ENCODE peak calls at places on chromosome 9, in five cellular contexts. X is K562, A is H1, Q is HepG2, W is GM12891. C is an unnamed sample.

GRCh38 chr9:36191290-36191645 is 547 bp downstream of the CLTA start:
- DNase-seq in X (no peak), Q (no peak), A (no peak), W (no peak), C (no peak)

GRCh38 chr9:6968271-6968670 is 210.5 kb downstream of the KDM4C start:
- DNase-seq in W (no peak), Q (no peak), A (no peak), X (no peak), C (no peak)

GRCh38 chr9:82188817-82189216 is 200.2 kb downstream of the SPATA31D1 start:
- DNase-seq in A (no peak), X (no peak), Q (no peak), W (no peak), C (no peak)

GRCh38 chr9:98329281-98329680 is 73.8 kb upstream of the TBC1D2 start:
- DNase-seq in X (no peak), W (no peak), Q (no peak), A (no peak), C (no peak)

GRCh38 chr9:112913326-112913725 is 22.6 kb upstream of the SLC46A2 start:
- DNase-seq in A (no peak), Q (no peak), X (no peak), W (no peak), C (no peak)

GRCh38 chr9:113309204-113309813 is 6.1 kb upstream of the RNF183 start:
- DNase-seq in W (no peak), Q (peak), A (no peak), X (peak), C (no peak)

GRCh38 chr9:79809931-79810330 is 238.2 kb downstream of the TLE4 start:
- DNase-seq in X (no peak), A (no peak), W (no peak), Q (no peak), C (no peak)

GRCh38 chr9:4366649-4367330 is 66.9 kb upstream of the GLIS3 start:
- DNase-seq in Q (peak), X (peak), A (peak), W (no peak), C (no peak)

GRCh38 chr9:134303601-134304000 is 22.7 kb upstream of the RXRA start:
- DNase-seq in Q (no peak), W (no peak), X (no peak), A (no peak), C (no peak)
- TF ChIP-seq TAF1 in Q (no peak), W (no peak), X (no peak), A (no peak), C (no peak)

GRCh38 chr9:29691145-29691544 is 2117.9 kb upstream of the C9orf72 start:
- DNase-seq in W (no peak), X (no peak), Q (no peak), A (no peak), C (no peak)

DNA sequence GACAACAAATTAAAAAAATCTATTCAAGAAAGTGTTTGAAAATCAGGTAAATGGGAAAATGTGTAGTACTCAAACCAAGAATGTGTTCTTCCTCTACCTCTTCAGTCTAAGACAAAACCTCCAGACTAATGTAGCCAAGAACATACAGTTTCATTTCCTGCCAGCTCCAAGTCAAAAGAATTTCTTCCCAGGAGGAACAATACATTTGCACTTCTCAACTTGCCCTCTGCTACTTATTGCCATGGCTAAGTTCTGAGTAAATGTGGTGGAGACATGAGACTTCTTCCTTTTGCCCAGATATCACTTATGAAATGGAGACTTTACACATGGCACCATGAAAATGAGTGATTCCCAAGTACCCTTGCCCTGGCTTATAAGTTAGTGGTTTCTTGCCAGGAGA is 2112.2 kb upstream of the C9orf72 start:
- DNase-seq in A (no peak), Q (no peak), X (no peak), W (no peak), C (no peak)
- TF ChIP-seq TAF1 in A (no peak), Q (no peak), X (no peak), W (no peak), C (no peak)

GRCh38 chr9:120875954-120876841 is 790 bp downstream of the PHF19 start:
- DNase-seq in A (peak), W (peak), X (peak), Q (peak), C (peak)

GRCh38 chr9:120877276-120878034 is 467 bp upstream of the PHF19 start:
- DNase-seq in W (peak), Q (peak), X (peak), A (no peak), C (peak)

GRCh38 chr9:120876842-120877240 is at the start of gene PHF19:
- DNase-seq in W (peak), Q (peak), A (no peak), X (peak), C (peak)

GRCh38 chr9:120879421-120879820 is 2.4 kb upstream of the PHF19 start:
- DNase-seq in X (no peak), A (no peak), Q (no peak), W (no peak), C (no peak)

DNA sequence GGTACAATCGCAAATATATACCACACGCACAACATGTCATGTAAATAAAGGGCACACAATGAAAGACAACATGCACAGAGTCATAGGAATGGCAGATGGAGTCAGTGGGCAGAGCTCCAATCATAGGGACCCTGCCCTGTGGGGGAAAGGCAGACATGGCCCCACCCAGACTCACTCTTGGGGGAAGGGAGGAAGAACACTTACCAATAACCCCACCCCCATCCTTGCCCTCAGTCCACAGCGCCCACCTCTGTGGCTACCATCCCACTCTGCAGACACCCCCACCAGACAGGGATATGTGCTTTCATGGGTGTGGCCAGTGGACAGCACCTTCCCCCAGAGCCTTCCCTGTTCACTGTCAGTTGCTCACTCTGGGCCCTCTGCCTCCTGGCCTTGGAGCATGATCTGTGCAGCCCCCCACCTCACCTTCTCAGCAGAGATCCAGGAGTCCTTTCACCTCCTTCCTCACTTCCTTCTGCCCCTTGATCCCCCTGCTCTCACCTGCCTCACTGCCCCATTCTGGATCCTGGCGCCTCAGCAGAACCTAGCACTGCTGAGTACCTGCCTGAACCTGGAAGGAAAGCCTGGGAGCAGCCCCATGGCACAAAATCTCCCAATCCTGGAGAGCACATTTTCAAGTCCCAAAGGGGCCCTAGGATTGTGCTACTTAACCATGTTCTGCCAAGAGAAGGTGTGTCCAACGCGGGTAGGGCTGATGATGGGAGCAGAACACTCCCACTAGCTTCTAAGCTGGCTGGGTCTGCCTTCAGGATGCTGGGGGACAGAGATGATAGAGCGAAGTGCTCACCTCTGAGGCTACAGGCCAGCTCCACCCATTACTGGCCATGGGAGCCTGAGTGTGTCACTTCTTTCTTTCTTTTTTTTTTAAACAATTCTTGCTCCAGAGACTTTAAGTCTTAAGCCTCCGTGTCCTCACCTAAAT is 1.5 kb upstream of the PHF19 start:
- DNase-seq in X (peak), W (no peak), Q (no peak), A (no peak), C (no peak)
- TF ChIP-seq TAF1 in X (no peak), W (no peak), Q (no peak), A (no peak), C (peak)

GRCh38 chr9:131395745-131396479 is 2.0 kb downstream of the PRRC2B start:
- DNase-seq in X (peak), W (no peak), Q (no peak), A (no peak), C (no peak)

GRCh38 chr9:131396626-131397025 is 2.7 kb downstream of the PRRC2B start:
- DNase-seq in W (no peak), Q (no peak), A (no peak), X (peak), C (no peak)

GRCh38 chr9:131399972-131400371 is 6.1 kb downstream of the PRRC2B start:
- DNase-seq in Q (no peak), A (no peak), X (peak), W (no peak), C (no peak)

GRCh38 chr9:131397100-131397790 is 3.4 kb downstream of the PRRC2B start:
- DNase-seq in A (no peak), W (no peak), X (peak), Q (no peak), C (no peak)

DNA sequence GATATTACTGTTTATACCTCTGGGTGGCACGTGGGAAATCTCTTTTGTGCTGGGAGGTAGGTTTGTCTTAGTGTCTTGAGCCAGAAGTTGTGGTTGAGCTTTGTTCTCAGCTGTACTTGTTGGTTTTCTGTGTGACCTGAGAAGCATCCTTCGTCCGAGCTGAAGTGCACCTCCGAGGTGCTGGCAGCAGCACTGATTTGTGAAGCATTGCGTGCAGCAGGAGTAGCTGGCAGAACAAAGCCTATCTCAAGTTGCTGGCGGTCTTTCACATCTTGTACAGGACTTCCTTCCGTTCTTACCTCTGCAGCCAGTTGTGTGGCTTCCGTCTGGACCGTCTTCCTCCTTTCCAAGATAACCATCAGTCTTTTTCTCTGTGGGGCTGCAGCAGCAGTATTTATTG is 4.3 kb downstream of the PRRC2B start:
- DNase-seq in Q (no peak), X (peak), W (peak), A (no peak), C (no peak)
- TF ChIP-seq TAF1 in Q (no peak), X (no peak), W (no peak), A (no peak), C (no peak)

DNA sequence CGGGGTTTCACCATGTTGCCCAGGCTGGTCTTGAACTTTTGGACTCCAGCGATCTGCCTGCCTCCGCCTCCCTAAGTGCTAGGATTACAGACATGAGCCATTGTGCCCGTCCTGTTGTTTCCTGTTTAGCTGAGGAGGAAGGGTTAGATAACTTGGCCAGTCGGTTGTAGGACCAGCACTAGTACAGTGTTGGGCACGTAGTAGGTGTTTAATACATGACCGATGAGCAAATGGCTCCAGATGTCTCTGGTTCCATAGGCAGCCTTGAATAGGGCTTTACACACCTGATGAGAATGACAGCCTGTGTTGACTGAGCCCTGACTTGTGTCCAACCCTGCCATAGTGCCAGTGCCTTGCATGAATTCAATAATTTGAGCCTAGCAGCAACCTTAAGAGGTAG is 1.8 kb downstream of the EHMT1 start:
- DNase-seq in X (no peak), W (no peak), Q (no peak), A (no peak), C (no peak)
- TF ChIP-seq TAF1 in X (no peak), W (no peak), Q (no peak), A (no peak), C (no peak)

DNA sequence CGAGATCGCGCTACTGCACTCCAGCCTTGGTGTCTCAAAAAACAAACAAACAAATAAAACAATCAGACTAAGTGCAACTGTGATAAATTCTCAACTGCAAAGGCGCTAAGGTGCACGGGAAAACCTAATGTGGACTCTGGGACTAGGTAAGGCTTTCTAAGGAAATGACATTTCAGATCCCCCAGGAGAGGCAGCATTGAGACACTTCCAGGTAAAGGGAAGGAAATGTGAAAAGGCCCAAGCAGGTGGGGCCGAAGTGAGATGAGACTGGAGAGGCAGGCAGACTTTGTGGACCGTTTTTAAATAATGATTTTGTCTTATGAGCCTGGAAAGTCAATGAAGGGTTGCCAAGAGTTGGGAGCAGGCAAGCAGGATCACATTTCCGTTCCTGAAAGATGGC is 1.9 kb upstream of the APBA1 start:
- DNase-seq in A (no peak), Q (no peak), W (no peak), X (no peak), C (no peak)
- TF ChIP-seq TAF1 in A (no peak), Q (no peak), W (no peak), X (no peak), C (no peak)

DNA sequence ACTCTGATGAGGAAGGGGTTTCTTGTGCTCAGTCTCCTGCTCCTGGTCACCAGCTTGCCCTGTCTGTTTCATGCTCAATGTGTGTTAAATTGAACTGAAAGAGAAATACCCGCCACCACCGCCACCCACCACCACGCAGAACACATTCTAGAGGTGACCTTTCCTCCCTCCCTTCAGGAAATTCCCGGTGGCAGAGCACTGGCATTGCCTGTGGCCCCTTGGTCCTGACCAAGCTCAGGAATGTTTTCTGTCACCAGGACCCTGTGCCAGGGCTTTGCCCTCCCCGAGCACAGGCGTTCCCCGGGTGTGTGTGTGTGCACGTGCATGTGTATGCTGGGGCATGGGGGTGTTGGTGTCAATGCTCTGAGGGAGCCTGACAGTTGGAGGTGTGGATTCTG is 10.2 kb upstream of the SLC25A51 start:
- DNase-seq in Q (no peak), A (no peak), W (no peak), X (no peak), C (no peak)
- TF ChIP-seq TAF1 in Q (no peak), A (no peak), W (no peak), X (no peak), C (no peak)